ENCODE peak calls at places on chromosomes 2 and 18, in six cellular contexts. G is stimulated activated naive CD8-positive, alpha-beta T cell treated with anti-CD3 and anti-CD28 coated beads, Interleukin-15, Interleukin-2, amounts not matched to agents 100 U/mL and 50 U/mL, for 24 hours; I is A673; N is HCEC 1CT; Z is NCI-H2107; T is HEK293T. O is an unnamed sample.
A peak's percentile ranks its signal among the peaks of the same experiment; 100 is the strongest.

GRCh38 chr18:76489081-76489480 is 6.0 kb downstream of the ZNF516 start:
- DNase-seq in G (no peak), I (no peak), N (no peak), Z (no peak), T (no peak), O (no peak)

GRCh38 chr2:239883326-239884050 is 141.7 kb downstream of the NDUFA10 start:
- DNase-seq in G (no peak), I (no peak), N (no peak), Z (no peak), T (no peak), O (no peak)

GRCh38 chr18:75235891-75236290 is 25.3 kb downstream of the TSHZ1 start:
- DNase-seq in G (no peak), I (no peak), N (no peak), Z (no peak), T (no peak), O (no peak)

GRCh38 chr18:37270046-37270665 is 295.4 kb downstream of the CELF4 start:
- DNase-seq in G (peak; percentile 47), I (peak; percentile 64), N (no peak), Z (no peak), T (peak; percentile 81), O (no peak)

GRCh38 chr2:44769349-44770005 is 172.0 kb upstream of the SIX3 start:
- DNase-seq in G (no peak), I (peak; percentile 30), N (no peak), Z (no peak), T (no peak), O (no peak)

GRCh38 chr2:8676191-8676914 is 5.5 kb upstream of the ID2 start:
- DNase-seq in G (no peak), I (peak; percentile 56), N (peak; percentile 22), Z (no peak), T (peak; percentile 49), O (no peak)

GRCh38 chr18:34643982-34644381 is 66.1 kb upstream of the DTNA start:
- DNase-seq in G (no peak), I (peak; percentile 52), N (peak; percentile 19), Z (no peak), T (no peak), O (no peak)

GRCh38 chr2:224948005-224948404 is 94.3 kb downstream of the DOCK10 start:
- DNase-seq in G (no peak), I (no peak), N (no peak), Z (no peak), T (no peak), O (no peak)

GRCh38 chr18:55220523-55220922 is 261.3 kb upstream of the CCDC68 start:
- DNase-seq in G (no peak), I (no peak), N (no peak), Z (no peak), T (no peak), O (no peak)

GRCh38 chr2:8589721-8590120 is 92.1 kb upstream of the ID2 start:
- DNase-seq in G (no peak), I (no peak), N (no peak), Z (no peak), T (no peak), O (no peak)

GRCh38 chr2:208101716-208102631 is 22.4 kb downstream of the CRYGD start:
- DNase-seq in G (no peak), I (peak; percentile 7), N (peak; percentile 33), Z (no peak), T (no peak), O (no peak)

GRCh38 chr18:8800041-8800441 is 94.7 kb downstream of the MTCL1 start:
- DNase-seq in G (no peak), I (no peak), N (peak; percentile 72), Z (no peak), T (no peak), O (no peak)

GRCh38 chr2:202689459-202689858 is 54.7 kb downstream of the FAM117B start:
- DNase-seq in G (no peak), I (no peak), N (no peak), Z (no peak), T (no peak), O (no peak)

GRCh38 chr18:49238433-49239042 is 221.9 kb downstream of the DYM start:
- DNase-seq in G (no peak), I (peak; percentile 72), N (peak; percentile 48), Z (peak; percentile 64), T (peak; percentile 8), O (no peak)

GRCh38 chr18:67665266-67665665 is 148.7 kb upstream of the DSEL start:
- DNase-seq in G (no peak), I (no peak), N (peak; percentile 77), Z (no peak), T (no peak), O (no peak)

GRCh38 chr2:134189009-134189717 is 64.7 kb upstream of the MGAT5 start:
- DNase-seq in G (no peak), I (no peak), N (peak; percentile 66), Z (no peak), T (no peak), O (no peak)

GRCh38 chr2:68643011-68643873 is at the start of gene PROKR1:
- DNase-seq in G (peak; percentile 40), I (peak; percentile 55), N (no peak), Z (no peak), T (peak; percentile 62), O (no peak)

GRCh38 chr2:33421820-33422219 is 54.6 kb upstream of the RASGRP3 start:
- DNase-seq in G (no peak), I (no peak), N (no peak), Z (no peak), T (no peak), O (no peak)

GRCh38 chr2:159933727-159934049 is 128.7 kb downstream of the PLA2R1 start:
- DNase-seq in G (no peak), I (no peak), N (no peak), Z (no peak), T (no peak), O (no peak)

GRCh38 chr2:234422242-234422641 is 74.6 kb downstream of the ARL4C start:
- DNase-seq in G (no peak), I (peak; percentile 15), N (peak; percentile 97), Z (no peak), T (no peak), O (no peak)

O was measured in NCI-H187.